ENCODE peak calls at places on chromosomes 6 and 20, in six cellular contexts. C, W, H, N, K and D are unnamed samples.

GRCh38 chr6:132919028-132919427 is 104.7 kb downstream of the RPS12 start:
- DNase-seq in C (no peak), W (no peak), H (no peak), N (no peak), K (no peak), D (no peak)

GRCh38 chr6:3455121-3455489 is 1.7 kb downstream of the SLC22A23 start:
- DNase-seq in C (peak), W (no peak), H (peak), N (no peak), K (no peak), D (no peak)

GRCh38 chr6:127855542-127856159 is 45.2 kb downstream of the THEMIS start:
- DNase-seq in C (peak), W (no peak), H (peak), N (no peak), K (no peak), D (no peak)

GRCh38 chr6:35051997-35052583 is 89.0 kb downstream of the TCP11 start:
- DNase-seq in C (no peak), W (no peak), H (no peak), N (no peak), K (no peak), D (no peak)

GRCh38 chr6:167543602-167544506 is 219.0 kb downstream of the TTLL2 start:
- DNase-seq in C (no peak), W (no peak), H (no peak), N (no peak), K (peak), D (no peak)

GRCh38 chr6:11947569-11947968 is 64.5 kb upstream of the HIVEP1 start:
- DNase-seq in C (no peak), W (no peak), H (no peak), N (no peak), K (no peak), D (no peak)

GRCh38 chr6:44105993-44106740 is 21.1 kb downstream of the MRPL14 start:
- DNase-seq in C (no peak), W (no peak), H (no peak), N (no peak), K (no peak), D (no peak)

GRCh38 chr6:169382735-169383134 is 129.1 kb upstream of the THBS2 start:
- DNase-seq in C (no peak), W (no peak), H (no peak), N (no peak), K (no peak), D (no peak)

GRCh38 chr6:11618533-11618932 is 81.0 kb downstream of the TMEM170B start:
- DNase-seq in C (no peak), W (peak), H (no peak), N (no peak), K (no peak), D (no peak)

GRCh38 chr20:15792855-15793254 is 780.4 kb downstream of the KIF16B start:
- DNase-seq in C (no peak), W (no peak), H (no peak), N (no peak), K (no peak), D (no peak)

GRCh38 chr6:47832386-47833080 is 50.7 kb downstream of the OPN5 start:
- DNase-seq in C (no peak), W (no peak), H (no peak), N (no peak), K (no peak), D (no peak)

GRCh38 chr6:138815797-138816528 is 20.1 kb downstream of the ECT2L start:
- DNase-seq in C (no peak), W (peak), H (peak), N (no peak), K (peak), D (peak)

GRCh38 chr20:38304845-38305447 is 990 bp downstream of the BPI start:
- DNase-seq in C (peak), W (peak), H (no peak), N (no peak), K (no peak), D (peak)

GRCh38 chr6:114827135-114827534 is 484.3 kb upstream of the HS3ST5 start:
- DNase-seq in C (no peak), W (no peak), H (no peak), N (no peak), K (no peak), D (no peak)

GRCh38 chr20:9978395-9979004 is 56.3 kb upstream of the ANKEF1 start:
- DNase-seq in C (peak), W (peak), H (peak), N (peak), K (peak), D (peak)

GRCh38 chr6:124999105-124999764 is 37.0 kb downstream of the RNF217 start:
- DNase-seq in C (no peak), W (no peak), H (no peak), N (no peak), K (no peak), D (no peak)

GRCh38 chr20:59515013-59515905 is 89.1 kb upstream of the PHACTR3 start:
- DNase-seq in C (no peak), W (peak), H (no peak), N (peak), K (peak), D (peak)

GRCh38 chr20:35991142-35991771 is 22.9 kb downstream of the CNBD2 start:
- DNase-seq in C (peak), W (peak), H (no peak), N (no peak), K (peak), D (peak)

GRCh38 chr6:112218563-112218962 is 35.8 kb downstream of the LAMA4 start:
- DNase-seq in C (no peak), W (no peak), H (no peak), N (no peak), K (peak), D (no peak)

GRCh38 chr6:9140861-9141534 is 705.7 kb upstream of the SLC35B3 start:
- DNase-seq in C (no peak), W (no peak), H (no peak), N (no peak), K (no peak), D (no peak)

GRCh38 chr6:118249680-118250079 is 298.4 kb upstream of the PLN start:
- DNase-seq in C (no peak), W (no peak), H (no peak), N (no peak), K (no peak), D (no peak)

GRCh38 chr20:16749573-16749972 is 1.4 kb downstream of the OTOR start:
- DNase-seq in C (no peak), W (no peak), H (no peak), N (no peak), K (no peak), D (no peak)

GRCh38 chr6:22716721-22717120 is 147.4 kb downstream of the HDGFL1 start:
- DNase-seq in C (no peak), W (no peak), H (no peak), N (no peak), K (no peak), D (no peak)